ENCODE peak calls at places on chromosomes 2 and 18, in seven cellular contexts. S is neuronal stem cell; H is fibroblast of lung; D is K562; Z is RWPE2; N is CD4-positive, alpha-beta memory T cell; A is PC-9. Q is an unnamed sample.

GRCh38 chr2:186422226-186422625 is 63.8 kb upstream of the ZC3H15 start:
- DNase-seq in Z (no peak), N (no peak), A (no peak), D (no peak), H (peak), S (no peak), Q (peak)

GRCh38 chr2:106075038-106075437 is 119.1 kb downstream of the UXS1 start:
- DNase-seq in Z (no peak), S (no peak), H (no peak), N (no peak), A (no peak), D (no peak), Q (no peak)

GRCh38 chr18:77207540-77207939 is 42.1 kb upstream of the GALR1 start:
- DNase-seq in N (peak), S (no peak), H (peak), Z (no peak), D (no peak), A (no peak), Q (no peak)

GRCh38 chr2:121746071-121746578 is 9.3 kb upstream of the TSN start:
- DNase-seq in Z (no peak), H (no peak), D (peak), N (no peak), S (no peak), A (no peak), Q (peak)

GRCh38 chr2:223563462-223563861 is 38.7 kb downstream of the SCG2 start:
- DNase-seq in N (no peak), D (peak), A (peak), S (no peak), H (peak), Z (no peak), Q (peak)

GRCh38 chr2:62814132-62814531 is 108.6 kb downstream of the EHBP1 start:
- DNase-seq in A (no peak), S (no peak), D (peak), Z (no peak), N (no peak), H (peak), Q (no peak)

GRCh38 chr2:69720404-69720803 is 21.5 kb upstream of the ANXA4 start:
- DNase-seq in N (no peak), A (no peak), Z (no peak), S (no peak), H (no peak), D (peak), Q (no peak)

GRCh38 chr18:12862874-12863482 is 21.1 kb downstream of the PTPN2 start:
- DNase-seq in N (no peak), A (no peak), Z (no peak), S (no peak), H (no peak), D (no peak), Q (no peak)

GRCh38 chr18:13175754-13176210 is 42.8 kb upstream of the LDLRAD4 start:
- DNase-seq in H (no peak), N (no peak), A (no peak), Z (no peak), D (no peak), S (no peak), Q (no peak)

GRCh38 chr2:179861027-179861776 is at the start of gene ZNF385B:
- DNase-seq in D (no peak), H (peak), S (peak), A (peak), N (no peak), Z (no peak), Q (no peak)

GRCh38 chr18:59885579-59886163 is 14.1 kb upstream of the PMAIP1 start:
- DNase-seq in D (no peak), N (no peak), A (no peak), H (peak), S (no peak), Z (no peak), Q (peak)

GRCh38 chr18:77138270-77138669 is 5.7 kb upstream of the MBP start:
- DNase-seq in S (no peak), D (no peak), N (no peak), Z (no peak), A (no peak), H (no peak), Q (no peak)

GRCh38 chr2:239368906-239369584 is 31.8 kb downstream of the HDAC4 start:
- DNase-seq in S (no peak), H (no peak), A (no peak), Z (peak), N (no peak), D (no peak), Q (no peak)

GRCh38 chr2:157732596-157732995 is 103.9 kb upstream of the ACVR1C start:
- DNase-seq in D (no peak), A (no peak), N (no peak), H (no peak), Z (no peak), S (no peak), Q (no peak)

GRCh38 chr2:143241403-143242088 is 112.3 kb downstream of the ARHGAP15 start:
- DNase-seq in H (no peak), N (no peak), S (no peak), D (no peak), A (no peak), Z (no peak), Q (no peak)

GRCh38 chr18:79548077-79548450 is 131.5 kb upstream of the CTDP1 start:
- DNase-seq in S (no peak), D (no peak), N (no peak), A (no peak), H (no peak), Z (peak), Q (no peak)

GRCh38 chr2:240912878-240913809 is 7.0 kb downstream of the CROCC2 start:
- DNase-seq in H (peak), S (no peak), A (no peak), N (no peak), D (no peak), Z (no peak), Q (no peak)

GRCh38 chr2:47028846-47029560 is 113.4 kb upstream of the MCFD2 start:
- DNase-seq in D (no peak), N (no peak), S (no peak), Z (no peak), A (peak), H (no peak), Q (no peak)

GRCh38 chr2:151981886-151982285 is 117.0 kb downstream of the CACNB4 start:
- DNase-seq in Z (no peak), D (no peak), S (no peak), N (no peak), A (no peak), H (no peak), Q (no peak)

GRCh38 chr2:30629866-30630265 is 177.4 kb downstream of the CAPN13 start:
- DNase-seq in Z (no peak), H (peak), D (no peak), N (no peak), A (no peak), S (no peak), Q (no peak)

GRCh38 chr2:204664708-204665121 is 119.4 kb downstream of the PARD3B start:
- DNase-seq in D (no peak), N (no peak), Z (no peak), A (no peak), H (peak), S (no peak), Q (no peak)

GRCh38 chr2:31107588-31108300 is 30.5 kb downstream of the GALNT14 start:
- DNase-seq in H (peak), A (no peak), S (no peak), Z (no peak), N (no peak), D (no peak), Q (no peak)

GRCh38 chr2:214549946-214550345 is 139.1 kb downstream of the VWC2L start:
- DNase-seq in H (no peak), A (no peak), N (no peak), S (no peak), Z (no peak), D (no peak), Q (no peak)

GRCh38 chr2:10906926-10907479 is 4.7 kb upstream of the KCNF1 start:
- DNase-seq in A (no peak), N (no peak), S (no peak), D (no peak), Z (no peak), H (no peak), Q (no peak)

GRCh38 chr2:165289069-165289468 is 49.9 kb downstream of the SCN2A start:
- DNase-seq in H (no peak), S (no peak), A (no peak), Z (no peak), N (no peak), D (no peak), Q (no peak)

GRCh38 chr2:70789304-70790078 is 952 bp downstream of the FIGLA start:
- DNase-seq in N (peak), Z (no peak), H (peak), A (peak), D (peak), S (peak), Q (no peak)

GRCh38 chr2:234873828-234874173 is 78.0 kb upstream of the SH3BP4 start:
- DNase-seq in H (peak), Z (no peak), A (peak), S (no peak), D (no peak), N (no peak), Q (no peak)

GRCh38 chr2:112491946-112492345 is 10.0 kb downstream of the TTL start:
- DNase-seq in S (no peak), N (no peak), A (no peak), D (no peak), H (no peak), Z (no peak), Q (no peak)

GRCh38 chr2:1478311-1479305 is 65.3 kb downstream of the TPO start:
- DNase-seq in S (no peak), A (no peak), H (no peak), N (no peak), Z (no peak), D (no peak), Q (no peak)

GRCh38 chr2:26344581-26345283 is 1.2 kb upstream of the SELENOI start:
- DNase-seq in D (peak), A (peak), N (no peak), H (peak), Z (no peak), S (no peak), Q (no peak)

GRCh38 chr2:160561551-160562280 is 68.1 kb upstream of the RBMS1 start:
- DNase-seq in N (no peak), S (no peak), D (no peak), A (peak), H (peak), Z (no peak), Q (peak)

GRCh38 chr18:10565835-10566234 is 40.0 kb downstream of the NAPG start:
- DNase-seq in S (no peak), Z (no peak), D (peak), N (no peak), A (no peak), H (no peak), Q (no peak)

GRCh38 chr2:237886702-237887481 is 27.5 kb downstream of the RAMP1 start:
- DNase-seq in Z (no peak), S (no peak), A (no peak), D (no peak), H (peak), N (no peak), Q (no peak)

GRCh38 chr2:173647681-173648350 is 293.1 kb downstream of the CDCA7 start:
- DNase-seq in A (no peak), Z (no peak), D (no peak), H (peak), S (no peak), N (no peak), Q (no peak)

GRCh38 chr2:65922794-65923193 is 490.4 kb upstream of the SPRED2 start:
- DNase-seq in Z (no peak), N (no peak), A (no peak), S (no peak), D (no peak), H (peak), Q (peak)

GRCh38 chr2:202025816-202026215 is 7.8 kb upstream of the FZD7 start:
- DNase-seq in N (no peak), D (no peak), A (no peak), H (no peak), Z (no peak), S (no peak), Q (no peak)
- H3K27ac ChIP-seq in N (no peak), D (no peak), A (no peak), H (no peak), Z (no peak), S (no peak), Q (no peak)

GRCh38 chr18:45589559-45590041 is 25.7 kb upstream of the SLC14A2 start:
- DNase-seq in D (no peak), A (no peak), Z (no peak), N (no peak), S (no peak), H (peak), Q (no peak)

GRCh38 chr18:45588284-45588683 is 27.0 kb upstream of the SLC14A2 start:
- DNase-seq in H (peak), A (no peak), S (no peak), N (no peak), D (no peak), Z (no peak), Q (no peak)

GRCh38 chr18:45588831-45589558 is 26.3 kb upstream of the SLC14A2 start:
- DNase-seq in D (no peak), S (no peak), A (no peak), H (peak), Z (no peak), N (no peak), Q (no peak)

GRCh38 chr18:45590060-45590537 is 25.2 kb upstream of the SLC14A2 start:
- DNase-seq in N (no peak), H (peak), A (no peak), D (no peak), S (no peak), Z (no peak), Q (no peak)

DNA sequence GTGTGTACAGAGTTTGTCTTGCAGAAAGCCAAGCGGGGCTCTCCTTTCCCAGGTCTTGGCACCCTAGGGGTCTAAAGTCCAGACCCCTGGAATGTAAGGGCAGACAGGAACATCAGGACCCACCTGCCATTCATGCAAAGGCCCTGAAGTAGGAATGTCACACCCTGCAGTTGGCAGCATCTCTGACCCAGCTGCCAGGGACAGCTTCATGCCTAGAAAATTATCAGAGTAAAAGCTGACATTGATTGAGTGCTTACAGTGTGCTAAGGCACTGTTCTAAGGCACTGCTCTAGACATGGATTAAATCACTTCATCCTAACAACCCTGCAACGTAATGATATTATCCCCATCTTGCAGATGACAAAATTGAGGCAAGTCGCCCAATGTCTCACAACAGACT is 24.7 kb upstream of the SLC14A2 start:
- DNase-seq in S (no peak), N (no peak), A (no peak), Z (no peak), H (peak), D (no peak), Q (no peak)
- H3K27ac ChIP-seq in S (no peak), N (no peak), A (no peak), Z (no peak), H (no peak), D (no peak), Q (no peak)

GRCh38 chr2:120111193-120111592 is 98.3 kb downstream of the EPB41L5 start:
- DNase-seq in A (no peak), S (no peak), H (no peak), D (no peak), Z (no peak), N (no peak), Q (no peak)

GRCh38 chr2:120109186-120110061 is 96.5 kb downstream of the EPB41L5 start:
- DNase-seq in D (peak), A (no peak), S (no peak), H (peak), Z (no peak), N (peak), Q (no peak)

GRCh38 chr2:120110062-120110362 is 97.1 kb downstream of the EPB41L5 start:
- DNase-seq in D (no peak), Z (no peak), S (no peak), N (no peak), A (no peak), H (no peak), Q (no peak)

GRCh38 chr2:120108749-120109148 is 95.9 kb downstream of the EPB41L5 start:
- DNase-seq in D (no peak), A (no peak), S (no peak), H (peak), N (no peak), Z (no peak), Q (no peak)

GRCh38 chr2:120110507-120110906 is 97.6 kb downstream of the EPB41L5 start:
- DNase-seq in Z (no peak), A (no peak), H (no peak), D (no peak), S (no peak), N (no peak), Q (no peak)
- H3K27ac ChIP-seq in Z (no peak), A (no peak), H (no peak), D (no peak), S (no peak), N (no peak), Q (no peak)

DNA sequence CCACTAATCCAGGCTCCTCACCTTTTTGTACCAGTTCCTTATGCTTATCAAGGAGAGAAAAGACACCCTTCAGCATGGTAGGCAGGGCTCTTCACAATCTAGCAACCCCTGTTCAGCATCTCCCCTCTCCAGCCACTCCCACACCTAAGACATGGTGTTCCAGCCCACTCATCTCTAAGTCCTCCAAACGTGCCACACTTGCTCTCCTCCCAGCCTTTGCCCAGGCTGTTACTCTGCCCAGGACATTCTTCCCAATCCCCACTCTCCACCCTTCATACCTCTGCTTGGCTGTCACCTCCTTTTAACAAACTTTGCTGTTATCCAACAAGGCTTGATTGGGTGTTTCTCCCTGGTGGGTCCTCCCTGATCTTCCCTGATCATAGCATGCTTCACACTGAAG is 270.6 kb upstream of the CHAC2 start:
- DNase-seq in D (no peak), A (no peak), N (no peak), S (no peak), Z (no peak), H (no peak), Q (no peak)
- H3K27ac ChIP-seq in D (no peak), A (no peak), N (no peak), S (no peak), Z (no peak), H (no peak), Q (no peak)

Q was measured in epithelial cell of prostate.